ENCODE peak calls at places on chromosomes 12 and 14, in ten cellular contexts. E is Peyer's patch; Q is CD8-positive, alpha-beta memory T cell; M is breast epithelium; D is GM23248; O is transverse colon; L is heart right ventricle; F is sigmoid colon; Y is thoracic aorta; K is naive thymus-derived CD4-positive, alpha-beta T cell. U is an unnamed sample. For H3K36me3, the result is how much of the 10 kb centered on the place peaks cover.

GRCh38 chr12:131415781-131416180 is 295.1 kb upstream of the SFSWAP start:
- DNase-seq in E (no peak), Q (no peak), M (no peak), D (no peak), O (no peak), L (no peak), F (no peak), Y (no peak), K (no peak), U (peak)

GRCh38 chr14:76267322-76268012 is 108.5 kb upstream of the ESRRB start:
- DNase-seq in E (peak), Q (no peak), M (peak), D (peak), O (peak), L (peak), F (peak), Y (no peak), K (peak), U (no peak)

GRCh38 chr14:95675486-95675885 is 10.7 kb upstream of the TCL1B start:
- DNase-seq in E (no peak), Q (no peak), M (no peak), D (no peak), O (no peak), L (no peak), F (no peak), Y (no peak), K (no peak), U (no peak)

GRCh38 chr12:80509781-80510556 is 65.9 kb downstream of the PTPRQ start:
- DNase-seq in E (no peak), Q (no peak), M (no peak), D (peak), O (no peak), L (no peak), F (no peak), Y (no peak), K (no peak), U (peak)

GRCh38 chr14:65472189-65472588 is 59.7 kb downstream of the FUT8 start:
- DNase-seq in E (no peak), Q (no peak), M (no peak), D (no peak), O (no peak), L (no peak), F (no peak), Y (no peak), K (no peak), U (peak)

GRCh38 chr12:132218915-132219314 is 74.7 kb downstream of the NOC4L start:
- DNase-seq in E (no peak), Q (no peak), M (no peak), D (no peak), O (no peak), L (no peak), F (no peak), Y (no peak), K (peak), U (peak)

GRCh38 chr12:72271741-72272661 is at the start of gene TRHDE:
- DNase-seq in E (peak), Q (no peak), M (no peak), D (peak), O (peak), L (peak), F (peak), Y (no peak), K (no peak), U (peak)

GRCh38 chr14:22071001-22071400 is 397.4 kb upstream of the OR4E1 start:
- DNase-seq in E (no peak), Q (peak), M (no peak), D (no peak), O (peak), L (no peak), F (no peak), Y (no peak), K (peak), U (no peak)

GRCh38 chr14:56874375-56874774 is 64.1 kb upstream of the OTX2 start:
- DNase-seq in E (peak), Q (no peak), M (no peak), D (peak), O (peak), L (no peak), F (no peak), Y (no peak), K (no peak), U (peak)

DNA sequence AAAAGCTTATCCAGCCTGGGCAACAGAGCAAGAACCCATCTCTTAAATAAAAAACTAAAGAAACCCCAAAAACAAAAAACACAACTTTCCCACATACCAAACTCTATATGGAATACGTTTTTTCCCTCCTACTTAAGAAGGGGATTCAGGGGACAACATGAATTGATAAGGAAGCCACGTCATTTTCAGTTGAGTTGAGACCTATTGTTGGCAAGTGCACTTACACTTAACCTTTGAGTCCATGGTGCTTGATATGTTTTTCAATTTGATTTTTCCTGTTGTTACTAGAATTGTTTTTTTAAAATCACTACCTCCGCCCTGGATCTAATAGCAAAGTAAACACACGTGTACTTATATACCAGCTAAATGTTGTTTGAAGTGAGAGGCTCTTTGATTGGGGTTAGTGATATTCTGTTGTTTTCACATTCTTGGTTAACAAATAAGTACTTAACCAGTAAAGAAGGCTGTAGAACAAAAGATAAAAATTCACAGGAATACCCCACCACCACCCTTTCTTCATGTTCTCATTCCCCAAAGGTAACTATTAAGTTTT is 2.0 kb downstream of the FAM177A1 start:
- DNase-seq in E (no peak), Q (no peak), M (no peak), D (no peak), O (no peak), L (no peak), F (no peak), Y (no peak), K (no peak), U (no peak)
- H3K4me3 ChIP-seq in E (peak), Q (no peak), M (peak), D (peak), O (no peak), L (peak), F (no peak), Y (peak), K (no peak), U (no peak)

GRCh38 chr14:52873694-52874093 is 77.2 kb downstream of the FERMT2 start:
- DNase-seq in E (no peak), Q (no peak), M (no peak), D (peak), O (no peak), L (no peak), F (peak), Y (no peak), K (no peak), U (no peak)
- H3K36me3 ChIP-seq in E (under half), Q (under half), M (under half), D (half or more), O (under half), L (under half), F (half or more), Y (under half), K (under half), U (half or more)

GRCh38 chr12:108724054-108724889 is 7.0 kb downstream of the CORO1C start:
- DNase-seq in E (no peak), Q (no peak), M (no peak), D (peak), O (no peak), L (no peak), F (no peak), Y (no peak), K (no peak), U (peak)
- H3K4me3 ChIP-seq in E (no peak), Q (no peak), M (no peak), D (peak), O (no peak), L (no peak), F (no peak), Y (no peak), K (no peak), U (no peak)

GRCh38 chr12:124413401-124413800 is 118.5 kb downstream of the RFLNA start:
- DNase-seq in E (no peak), Q (no peak), M (no peak), D (no peak), O (no peak), L (peak), F (no peak), Y (no peak), K (no peak), U (no peak)

GRCh38 chr12:124412646-124413015 is 117.7 kb downstream of the RFLNA start:
- DNase-seq in E (no peak), Q (no peak), M (no peak), D (peak), O (no peak), L (no peak), F (no peak), Y (no peak), K (no peak), U (no peak)

GRCh38 chr12:124410354-124411175 is 115.7 kb downstream of the RFLNA start:
- DNase-seq in E (no peak), Q (no peak), M (no peak), D (peak), O (no peak), L (no peak), F (no peak), Y (no peak), K (no peak), U (no peak)

GRCh38 chr12:124411291-124411878 is 116.5 kb downstream of the RFLNA start:
- DNase-seq in E (no peak), Q (no peak), M (no peak), D (peak), O (peak), L (no peak), F (peak), Y (no peak), K (no peak), U (no peak)

DNA sequence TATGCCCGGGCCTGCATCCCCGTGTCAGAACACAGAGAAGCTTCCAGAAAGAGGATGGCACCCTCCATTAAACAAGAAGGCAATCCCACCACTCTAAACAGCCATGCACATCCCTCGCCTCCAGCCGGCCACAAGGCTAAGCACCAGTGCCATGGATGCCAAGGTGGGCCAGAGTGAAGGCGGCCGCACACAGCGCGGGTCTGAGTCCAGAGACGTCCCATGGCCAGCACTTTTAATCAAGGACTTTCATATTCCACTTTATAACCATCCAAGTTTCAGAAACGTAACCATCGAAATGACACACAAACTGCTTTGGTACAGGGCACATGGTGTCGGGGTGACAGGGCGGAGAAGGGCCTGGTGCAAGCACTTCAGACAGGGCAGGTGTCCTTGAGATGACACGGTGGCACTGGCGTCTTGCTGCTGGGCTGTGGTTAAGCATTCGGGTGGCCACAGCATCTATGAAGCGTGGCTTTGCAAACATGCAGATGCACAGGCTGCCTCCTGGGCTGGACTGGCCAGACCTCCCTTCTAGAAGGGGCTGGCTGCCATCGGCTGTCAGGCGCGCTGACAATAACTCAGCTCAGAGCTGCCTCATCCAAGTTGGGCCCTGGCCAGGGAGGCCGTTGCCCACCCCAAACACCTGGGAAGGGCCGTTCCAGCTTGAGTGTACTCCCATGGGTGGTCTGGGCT is 117.2 kb downstream of the RFLNA start:
- DNase-seq in E (no peak), Q (no peak), M (no peak), D (peak), O (no peak), L (no peak), F (no peak), Y (no peak), K (no peak), U (no peak)
- H3K36me3 ChIP-seq in E (under half), Q (under half), M (under half), D (under half), O (under half), L (under half), F (under half), Y (under half), K (half or more), U (under half)

U was measured in SJCRH30.